ENCODE peak calls at places on chromosomes 13 and 19, in seven cellular contexts. One of them, this sample, is unnamed. For H3K27me3, the result is how much of the 10 kb centered on the place peaks cover.

GRCh38 chr13:111880185-111880584 is 186.8 kb upstream of the SOX1 start:
- DNase-seq in stomach: no peak
- DNase-seq in Peyer's patch: no peak
- DNase-seq in body of pancreas: no peak
- DNase-seq in dorsolateral prefrontal cortex: no peak
- DNase-seq in right lobe of liver: peak
- DNase-seq in endodermal cell: peak
- DNase-seq in this sample: no peak

GRCh38 chr19:23554548-23554947 is 132.5 kb downstream of the ZNF675 start:
- DNase-seq in body of pancreas: no peak
- DNase-seq in dorsolateral prefrontal cortex: no peak
- DNase-seq in right lobe of liver: no peak
- DNase-seq in endodermal cell: no peak
- DNase-seq in Peyer's patch: no peak
- DNase-seq in stomach: no peak
- DNase-seq in this sample: no peak

GRCh38 chr19:51108805-51109146 is 567 bp upstream of the CTU1 start:
- DNase-seq in body of pancreas: no peak
- DNase-seq in dorsolateral prefrontal cortex: no peak
- DNase-seq in endodermal cell: no peak
- DNase-seq in right lobe of liver: no peak
- DNase-seq in Peyer's patch: no peak
- DNase-seq in stomach: no peak
- DNase-seq in this sample: no peak

GRCh38 chr19:32702010-32702409 is 10.4 kb downstream of the NUDT19 start:
- DNase-seq in dorsolateral prefrontal cortex: no peak
- DNase-seq in endodermal cell: no peak
- DNase-seq in stomach: peak
- DNase-seq in right lobe of liver: peak
- DNase-seq in body of pancreas: peak
- DNase-seq in Peyer's patch: no peak
- DNase-seq in this sample: no peak

GRCh38 chr19:43636121-43636683 is 3.4 kb downstream of the CADM4 start:
- DNase-seq in dorsolateral prefrontal cortex: peak
- DNase-seq in stomach: no peak
- DNase-seq in body of pancreas: peak
- DNase-seq in Peyer's patch: no peak
- DNase-seq in endodermal cell: peak
- DNase-seq in right lobe of liver: no peak
- DNase-seq in this sample: no peak

GRCh38 chr19:49116544-49116943 is 2.4 kb downstream of the LIN7B start:
- DNase-seq in stomach: peak
- DNase-seq in Peyer's patch: no peak
- DNase-seq in endodermal cell: no peak
- DNase-seq in dorsolateral prefrontal cortex: no peak
- DNase-seq in body of pancreas: peak
- DNase-seq in right lobe of liver: no peak
- DNase-seq in this sample: peak

GRCh38 chr13:111915104-111915551 is 151.8 kb upstream of the SOX1 start:
- DNase-seq in Peyer's patch: no peak
- DNase-seq in body of pancreas: no peak
- DNase-seq in right lobe of liver: no peak
- DNase-seq in endodermal cell: peak
- DNase-seq in dorsolateral prefrontal cortex: no peak
- DNase-seq in stomach: no peak
- DNase-seq in this sample: no peak

GRCh38 chr19:5250127-5250659 is 90.4 kb downstream of the PTPRS start:
- DNase-seq in endodermal cell: no peak
- DNase-seq in body of pancreas: peak
- DNase-seq in right lobe of liver: no peak
- DNase-seq in dorsolateral prefrontal cortex: peak
- DNase-seq in Peyer's patch: no peak
- DNase-seq in stomach: no peak
- DNase-seq in this sample: no peak

GRCh38 chr19:32687681-32688080 is 3.9 kb upstream of the NUDT19 start:
- DNase-seq in dorsolateral prefrontal cortex: no peak
- DNase-seq in endodermal cell: no peak
- DNase-seq in right lobe of liver: no peak
- DNase-seq in stomach: no peak
- DNase-seq in body of pancreas: no peak
- DNase-seq in Peyer's patch: no peak
- DNase-seq in this sample: no peak

GRCh38 chr19:1183543-1184172 is 9.6 kb upstream of the SBNO2 start:
- DNase-seq in stomach: peak
- DNase-seq in endodermal cell: peak
- DNase-seq in right lobe of liver: no peak
- DNase-seq in body of pancreas: peak
- DNase-seq in Peyer's patch: peak
- DNase-seq in dorsolateral prefrontal cortex: no peak
- DNase-seq in this sample: peak

GRCh38 chr13:97849305-97849704 is 104.2 kb upstream of the IPO5 start:
- DNase-seq in stomach: no peak
- DNase-seq in endodermal cell: peak
- DNase-seq in Peyer's patch: no peak
- DNase-seq in right lobe of liver: no peak
- DNase-seq in dorsolateral prefrontal cortex: no peak
- DNase-seq in body of pancreas: no peak
- DNase-seq in this sample: no peak

GRCh38 chr19:10000171-10000826 is 10.0 kb downstream of the COL5A3 start:
- DNase-seq in dorsolateral prefrontal cortex: no peak
- DNase-seq in Peyer's patch: peak
- DNase-seq in right lobe of liver: peak
- DNase-seq in stomach: peak
- DNase-seq in body of pancreas: peak
- DNase-seq in endodermal cell: peak
- DNase-seq in this sample: peak

GRCh38 chr13:44305845-44306244 is 67.8 kb upstream of the SERP2 start:
- DNase-seq in body of pancreas: no peak
- DNase-seq in stomach: peak
- DNase-seq in right lobe of liver: no peak
- DNase-seq in Peyer's patch: no peak
- DNase-seq in endodermal cell: peak
- DNase-seq in dorsolateral prefrontal cortex: no peak
- DNase-seq in this sample: no peak

GRCh38 chr19:41431426-41432386 is 4.5 kb upstream of the B3GNT8 start:
- DNase-seq in right lobe of liver: peak
- DNase-seq in Peyer's patch: no peak
- DNase-seq in dorsolateral prefrontal cortex: no peak
- DNase-seq in body of pancreas: peak
- DNase-seq in endodermal cell: peak
- DNase-seq in stomach: no peak
- DNase-seq in this sample: peak
- TF ChIP-seq CTCF in right lobe of liver: peak
- TF ChIP-seq CTCF in Peyer's patch: peak
- TF ChIP-seq CTCF in dorsolateral prefrontal cortex: peak
- TF ChIP-seq CTCF in body of pancreas: peak
- TF ChIP-seq CTCF in endodermal cell: peak
- TF ChIP-seq CTCF in stomach: peak
- TF ChIP-seq CTCF in this sample: peak

GRCh38 chr19:30118221-30118620 is 176.2 kb downstream of the URI1 start:
- DNase-seq in endodermal cell: no peak
- DNase-seq in stomach: no peak
- DNase-seq in body of pancreas: no peak
- DNase-seq in dorsolateral prefrontal cortex: no peak
- DNase-seq in right lobe of liver: no peak
- DNase-seq in Peyer's patch: no peak
- DNase-seq in this sample: no peak

GRCh38 chr19:30117636-30118145 is 175.7 kb downstream of the URI1 start:
- DNase-seq in Peyer's patch: no peak
- DNase-seq in right lobe of liver: no peak
- DNase-seq in endodermal cell: no peak
- DNase-seq in body of pancreas: no peak
- DNase-seq in stomach: no peak
- DNase-seq in dorsolateral prefrontal cortex: no peak
- DNase-seq in this sample: no peak

GRCh38 chr19:30115947-30116346 is 173.9 kb downstream of the URI1 start:
- DNase-seq in right lobe of liver: no peak
- DNase-seq in body of pancreas: no peak
- DNase-seq in stomach: no peak
- DNase-seq in Peyer's patch: no peak
- DNase-seq in endodermal cell: no peak
- DNase-seq in dorsolateral prefrontal cortex: no peak
- DNase-seq in this sample: no peak

GRCh38 chr19:30116984-30117555 is 175.0 kb downstream of the URI1 start:
- DNase-seq in Peyer's patch: no peak
- DNase-seq in endodermal cell: no peak
- DNase-seq in right lobe of liver: no peak
- DNase-seq in stomach: no peak
- DNase-seq in body of pancreas: no peak
- DNase-seq in dorsolateral prefrontal cortex: no peak
- DNase-seq in this sample: no peak

DNA sequence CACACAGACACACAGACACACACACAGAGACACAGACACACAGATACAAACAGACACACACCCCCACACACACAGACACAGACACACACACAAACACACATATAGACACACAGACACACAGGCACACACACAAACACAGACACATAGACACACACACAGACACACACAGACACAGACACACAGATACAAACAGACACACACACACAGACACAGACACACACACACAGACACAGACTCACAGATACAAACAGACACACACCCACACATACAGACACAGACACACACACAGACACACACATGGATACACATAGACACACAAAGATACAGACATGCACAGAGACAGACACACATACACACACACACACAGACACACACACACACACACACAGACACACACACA is 174.5 kb downstream of the URI1 start:
- DNase-seq in endodermal cell: no peak
- DNase-seq in dorsolateral prefrontal cortex: no peak
- DNase-seq in right lobe of liver: no peak
- DNase-seq in stomach: no peak
- DNase-seq in Peyer's patch: no peak
- DNase-seq in body of pancreas: no peak
- DNase-seq in this sample: no peak
- H3K27me3 ChIP-seq in endodermal cell: under half
- H3K27me3 ChIP-seq in dorsolateral prefrontal cortex: under half
- H3K27me3 ChIP-seq in right lobe of liver: under half
- H3K27me3 ChIP-seq in stomach: under half
- H3K27me3 ChIP-seq in Peyer's patch: under half
- H3K27me3 ChIP-seq in body of pancreas: under half
- H3K27me3 ChIP-seq in this sample: under half

GRCh38 chr19:39085392-39085791 is 1.2 kb downstream of the ACP7 start:
- DNase-seq in right lobe of liver: no peak
- DNase-seq in endodermal cell: no peak
- DNase-seq in Peyer's patch: no peak
- DNase-seq in body of pancreas: no peak
- DNase-seq in stomach: no peak
- DNase-seq in dorsolateral prefrontal cortex: no peak
- DNase-seq in this sample: no peak

GRCh38 chr19:39083599-39083982 is 577 bp upstream of the ACP7 start:
- DNase-seq in stomach: no peak
- DNase-seq in right lobe of liver: no peak
- DNase-seq in endodermal cell: peak
- DNase-seq in body of pancreas: no peak
- DNase-seq in dorsolateral prefrontal cortex: no peak
- DNase-seq in Peyer's patch: no peak
- DNase-seq in this sample: no peak

GRCh38 chr19:39086401-39086800 is 2.2 kb downstream of the ACP7 start:
- DNase-seq in endodermal cell: no peak
- DNase-seq in right lobe of liver: no peak
- DNase-seq in stomach: no peak
- DNase-seq in dorsolateral prefrontal cortex: no peak
- DNase-seq in Peyer's patch: no peak
- DNase-seq in body of pancreas: no peak
- DNase-seq in this sample: no peak

GRCh38 chr19:39083983-39084731 is at the start of gene ACP7:
- DNase-seq in Peyer's patch: no peak
- DNase-seq in dorsolateral prefrontal cortex: no peak
- DNase-seq in endodermal cell: peak
- DNase-seq in body of pancreas: peak
- DNase-seq in stomach: no peak
- DNase-seq in right lobe of liver: no peak
- DNase-seq in this sample: no peak

DNA sequence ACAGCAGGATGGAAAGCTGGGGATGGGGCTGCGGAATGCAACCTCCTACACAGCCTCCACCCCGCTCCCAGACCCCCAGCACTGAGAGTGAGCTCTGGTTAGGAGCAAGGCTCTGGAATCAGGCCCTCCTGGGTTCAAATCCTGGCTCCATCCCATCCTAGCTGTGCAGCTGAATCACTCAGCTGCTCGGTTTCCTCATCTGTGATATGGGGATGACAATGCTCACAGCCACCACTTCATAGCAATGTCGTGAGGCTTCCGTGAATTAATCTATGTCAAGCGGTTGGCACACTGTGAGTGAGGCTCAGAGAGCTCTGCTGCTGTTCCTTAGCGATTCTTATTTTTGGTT is 538 bp downstream of the ACP7 start:
- DNase-seq in stomach: no peak
- DNase-seq in body of pancreas: no peak
- DNase-seq in dorsolateral prefrontal cortex: no peak
- DNase-seq in right lobe of liver: no peak
- DNase-seq in endodermal cell: no peak
- DNase-seq in Peyer's patch: no peak
- DNase-seq in this sample: no peak
- H3K4me3 ChIP-seq in stomach: no peak
- H3K4me3 ChIP-seq in body of pancreas: no peak
- H3K4me3 ChIP-seq in dorsolateral prefrontal cortex: peak
- H3K4me3 ChIP-seq in right lobe of liver: no peak
- H3K4me3 ChIP-seq in endodermal cell: no peak
- H3K4me3 ChIP-seq in Peyer's patch: no peak
- H3K4me3 ChIP-seq in this sample: no peak

DNA sequence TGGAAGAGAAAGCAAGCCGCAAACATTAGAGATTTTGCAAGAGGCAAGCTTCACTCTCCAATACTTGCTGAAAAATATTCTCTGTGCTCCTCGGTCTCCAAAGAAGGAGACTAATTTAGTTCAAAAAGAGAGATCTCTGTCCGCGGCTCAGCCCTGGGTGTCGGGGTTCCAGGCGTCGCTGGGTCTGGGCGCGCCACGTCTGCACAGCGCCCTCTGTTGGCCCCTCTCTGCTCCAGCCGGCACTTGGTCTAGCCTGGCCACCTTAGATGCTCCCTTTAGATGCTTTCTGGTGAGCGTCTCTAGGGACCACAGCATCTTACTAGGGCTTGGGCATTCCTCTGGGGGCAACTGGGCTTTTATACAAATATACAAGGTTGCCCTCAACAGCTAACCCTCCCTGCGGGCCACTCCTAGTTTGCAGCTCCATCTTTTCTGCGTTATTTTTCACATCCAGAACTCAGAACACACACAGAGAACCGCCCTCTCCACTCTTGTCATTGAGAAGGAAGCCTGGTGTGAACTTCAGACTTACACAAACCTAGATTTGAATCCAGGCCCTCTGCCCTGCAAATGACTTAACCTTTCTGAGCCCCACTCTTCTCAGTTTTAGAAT is 78.3 kb downstream of the CYSLTR2 start:
- DNase-seq in right lobe of liver: peak
- DNase-seq in endodermal cell: peak
- DNase-seq in body of pancreas: peak
- DNase-seq in stomach: peak
- DNase-seq in dorsolateral prefrontal cortex: no peak
- DNase-seq in Peyer's patch: peak
- DNase-seq in this sample: peak
- TF ChIP-seq CTCF in right lobe of liver: peak
- TF ChIP-seq CTCF in endodermal cell: peak
- TF ChIP-seq CTCF in body of pancreas: peak
- TF ChIP-seq CTCF in stomach: peak
- TF ChIP-seq CTCF in dorsolateral prefrontal cortex: peak
- TF ChIP-seq CTCF in Peyer's patch: peak
- TF ChIP-seq CTCF in this sample: peak

GRCh38 chr13:39586142-39586541 is 16.9 kb downstream of the LHFPL6 start:
- DNase-seq in dorsolateral prefrontal cortex: no peak
- DNase-seq in Peyer's patch: no peak
- DNase-seq in right lobe of liver: no peak
- DNase-seq in endodermal cell: no peak
- DNase-seq in body of pancreas: no peak
- DNase-seq in stomach: no peak
- DNase-seq in this sample: no peak
- H3K27me3 ChIP-seq in dorsolateral prefrontal cortex: under half
- H3K27me3 ChIP-seq in Peyer's patch: under half
- H3K27me3 ChIP-seq in right lobe of liver: under half
- H3K27me3 ChIP-seq in endodermal cell: under half
- H3K27me3 ChIP-seq in body of pancreas: under half
- H3K27me3 ChIP-seq in stomach: under half
- H3K27me3 ChIP-seq in this sample: under half

This sample was measured in lower lobe of right lung.